ENCODE peak calls at places on chromosomes 2 and 18, in ten cellular contexts. P, G, Z, R, M, S, A, C, I and K are unnamed samples. For H3K4me1, the result is how much of the 10 kb centered on the place peaks cover.

GRCh38 chr2:9207641-9208301 is 1.2 kb downstream of the ASAP2 start:
- DNase-seq in I (no peak), C (no peak), Z (peak), A (no peak), S (no peak), P (peak), G (peak), R (no peak), M (peak), K (no peak)

GRCh38 chr2:9984217-9984739 is 32.8 kb downstream of the GRHL1 start:
- DNase-seq in Z (no peak), S (no peak), R (no peak), A (peak), P (no peak), I (no peak), M (no peak), G (no peak), C (no peak), K (no peak)

GRCh38 chr2:10048501-10049171 is 5.3 kb downstream of the KLF11 start:
- DNase-seq in P (no peak), R (no peak), A (peak), M (peak), G (no peak), C (no peak), Z (peak), S (no peak), I (no peak), K (no peak)

GRCh38 chr18:9068346-9068745 is 34.2 kb upstream of the NDUFV2 start:
- DNase-seq in I (no peak), P (no peak), Z (no peak), S (no peak), C (no peak), A (no peak), R (no peak), M (no peak), G (no peak), K (no peak)

GRCh38 chr2:229562472-229563127 is 151.8 kb downstream of the DNER start:
- DNase-seq in Z (no peak), C (no peak), S (no peak), I (no peak), R (no peak), A (no peak), G (no peak), M (no peak), P (no peak), K (no peak)

GRCh38 chr2:145918951-145919350 is 1399.0 kb upstream of the ZEB2 start:
- DNase-seq in C (no peak), A (no peak), P (no peak), G (no peak), I (no peak), S (no peak), R (no peak), M (no peak), Z (no peak), K (no peak)

GRCh38 chr2:136010126-136010525 is 24.7 kb upstream of the DARS1 start:
- DNase-seq in P (no peak), R (no peak), I (no peak), M (no peak), Z (no peak), A (peak), G (no peak), S (no peak), C (no peak), K (no peak)

GRCh38 chr2:119126650-119127049 is 31.9 kb downstream of the C1QL2 start:
- DNase-seq in R (no peak), M (no peak), I (peak), C (no peak), P (no peak), A (no peak), G (no peak), Z (no peak), S (no peak), K (no peak)

GRCh38 chr2:27306136-27306535 is 2.1 kb downstream of the UCN start:
- DNase-seq in I (no peak), C (no peak), M (no peak), R (no peak), A (no peak), S (no peak), P (no peak), Z (peak), G (no peak), K (no peak)

GRCh38 chr2:77566131-77566530 is 44.0 kb upstream of the LRRTM4 start:
- DNase-seq in A (no peak), R (no peak), S (no peak), I (no peak), Z (no peak), G (no peak), C (no peak), M (no peak), P (no peak), K (no peak)

GRCh38 chr2:39266139-39266805 is 22.5 kb upstream of the CDKL4 start:
- DNase-seq in I (no peak), A (peak), M (no peak), S (no peak), R (no peak), G (no peak), C (no peak), Z (no peak), P (no peak), K (no peak)

GRCh38 chr2:231800493-231801091 is 14.3 kb downstream of the COPS7B start:
- DNase-seq in I (peak), G (no peak), P (no peak), Z (no peak), R (no peak), S (no peak), M (peak), C (no peak), A (peak), K (no peak)

GRCh38 chr2:32977228-32977758 is 30.5 kb downstream of the LTBP1 start:
- DNase-seq in M (peak), A (no peak), G (peak), P (no peak), Z (no peak), R (peak), C (no peak), S (peak), I (peak), K (no peak)

GRCh38 chr2:217988014-217988839 is 14.6 kb downstream of the TNS1 start:
- DNase-seq in G (peak), S (peak), R (peak), M (peak), P (peak), A (peak), Z (peak), C (peak), I (peak), K (no peak)

GRCh38 chr2:40457846-40458245 is 6.0 kb upstream of the SLC8A1 start:
- DNase-seq in P (no peak), A (no peak), Z (no peak), M (no peak), I (no peak), G (no peak), S (no peak), R (no peak), C (no peak), K (no peak)

GRCh38 chr2:206031162-206031784 is 54.7 kb downstream of the INO80D start:
- DNase-seq in I (no peak), S (no peak), G (no peak), M (no peak), R (no peak), C (no peak), Z (no peak), P (no peak), A (peak), K (no peak)

GRCh38 chr2:12719400-12720104 is 2.8 kb downstream of the TRIB2 start:
- DNase-seq in P (no peak), I (no peak), M (no peak), S (no peak), Z (no peak), A (peak), G (no peak), R (no peak), C (no peak), K (no peak)
- H3K4me1 ChIP-seq in P (under half), I (under half), M (under half), S (under half), Z (half or more), A (under half), G (half or more), R (under half), C (under half), K (under half)

DNA sequence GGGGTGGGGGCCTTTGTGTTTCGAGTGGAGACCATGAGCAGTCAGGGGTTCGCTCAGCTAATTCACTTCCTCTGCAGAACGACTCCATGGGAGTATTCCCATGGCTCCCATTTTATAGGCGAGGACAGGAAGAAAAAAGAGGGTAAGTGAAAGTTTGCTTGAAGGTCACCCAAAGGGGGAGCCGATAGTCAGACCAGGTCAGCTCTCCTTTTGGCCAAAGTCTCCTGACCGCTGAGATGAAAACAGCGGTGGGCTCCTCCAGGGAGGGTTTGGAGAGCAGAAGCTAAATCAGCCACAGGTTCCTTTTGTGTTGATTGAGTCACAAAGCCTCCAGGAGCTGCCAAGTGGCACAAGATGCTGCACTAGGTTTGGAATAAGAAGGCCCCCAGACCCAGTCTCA is 34.1 kb upstream of the CTAGE1 start:
- DNase-seq in S (no peak), G (no peak), Z (no peak), M (no peak), C (no peak), I (no peak), P (no peak), R (no peak), A (no peak), K (no peak)
- H3K4me3 ChIP-seq in S (no peak), G (no peak), Z (no peak), M (no peak), C (no peak), I (no peak), P (no peak), R (no peak), A (no peak), K (no peak)

DNA sequence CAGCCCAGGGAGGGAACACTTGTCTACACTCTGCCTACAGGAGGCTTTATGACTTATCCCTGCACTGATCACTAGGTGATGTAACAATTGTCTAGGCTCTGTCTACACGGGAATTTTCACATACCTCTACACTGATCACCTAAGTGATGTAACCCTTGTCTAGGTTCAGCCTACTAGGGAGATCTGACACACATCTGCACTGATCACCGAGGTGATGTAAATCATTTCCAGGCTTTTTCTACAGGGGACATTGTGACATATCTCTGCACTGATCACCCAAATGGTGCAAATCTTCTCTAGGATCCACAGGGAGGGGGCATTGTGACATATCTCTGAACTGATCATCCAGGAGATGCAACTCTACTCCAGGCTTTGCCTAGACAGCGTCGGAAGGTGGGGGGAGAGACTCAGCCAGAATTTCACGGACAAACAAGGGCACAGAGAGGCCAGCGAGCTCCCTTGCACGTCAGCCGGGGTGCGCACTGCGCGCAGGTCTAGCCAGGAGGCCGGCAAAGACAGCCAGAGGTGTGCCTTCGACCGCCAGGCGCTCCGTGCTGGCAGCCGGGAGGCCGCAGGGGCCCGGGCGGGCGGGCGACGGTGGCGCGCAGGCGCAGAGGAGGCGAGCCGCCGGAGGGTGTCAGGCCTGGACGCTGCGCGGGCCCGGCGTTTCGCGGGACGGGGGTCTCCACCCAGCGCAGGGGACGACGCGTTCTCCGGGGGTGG is 46.9 kb upstream of the USP14 start:
- DNase-seq in M (peak), G (no peak), I (peak), A (peak), S (peak), R (peak), P (peak), Z (peak), C (no peak), K (no peak)
- TF ChIP-seq POLR2A in M (no peak), G (no peak), I (no peak), A (no peak), S (no peak), R (peak), P (no peak), Z (no peak), C (no peak), K (no peak)

DNA sequence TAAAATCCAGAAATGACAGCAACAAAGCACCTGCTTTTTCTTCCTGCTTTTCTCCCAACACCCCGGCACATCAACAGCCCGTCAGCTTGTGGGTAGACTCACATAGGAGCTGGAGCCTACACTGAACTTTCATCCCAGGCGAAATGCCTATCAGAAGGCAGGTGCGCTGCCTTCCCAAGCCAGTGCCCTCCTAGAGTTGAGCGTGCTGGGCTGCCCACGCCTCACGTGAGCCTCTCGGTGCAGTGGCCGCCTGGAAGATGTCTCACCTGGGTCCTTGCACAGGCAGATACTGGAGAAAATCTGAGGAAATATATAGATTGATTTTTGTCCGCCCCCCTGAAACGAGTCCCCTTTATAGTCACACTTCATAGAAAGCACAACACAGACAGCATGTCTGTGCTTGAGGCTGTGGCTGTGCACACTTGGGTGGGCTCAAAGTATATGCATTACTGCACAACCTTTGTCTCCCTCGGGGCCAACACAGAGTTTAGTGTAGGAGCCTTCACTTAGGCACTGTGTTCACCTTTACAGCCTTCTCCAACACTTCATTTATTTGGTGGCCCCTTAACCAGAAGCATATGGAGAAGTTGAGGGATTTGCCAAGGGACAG is 112.5 kb downstream of the SMAD7 start:
- DNase-seq in Z (peak), S (no peak), C (no peak), G (no peak), I (no peak), M (no peak), A (no peak), P (no peak), R (no peak), K (no peak)
- H3K4me1 ChIP-seq in Z (half or more), S (under half), C (under half), G (half or more), I (under half), M (under half), A (under half), P (under half), R (under half), K (half or more)

GRCh38 chr2:25250331-25251031 is 82.1 kb upstream of the POMC start:
- DNase-seq in C (no peak), G (no peak), S (no peak), I (no peak), Z (no peak), R (no peak), P (no peak), A (peak), M (no peak), K (no peak)

GRCh38 chr2:25251461-25252273 is 83.3 kb upstream of the POMC start:
- DNase-seq in M (peak), P (peak), I (peak), S (peak), Z (peak), R (peak), A (peak), C (no peak), G (no peak), K (no peak)

GRCh38 chr2:25252291-25253152 is 84.1 kb upstream of the POMC start:
- DNase-seq in P (peak), S (peak), R (peak), C (peak), A (peak), Z (peak), I (peak), M (peak), G (no peak), K (no peak)

GRCh38 chr2:25249785-25250184 is 81.4 kb upstream of the POMC start:
- DNase-seq in Z (no peak), I (no peak), G (no peak), A (no peak), S (no peak), M (no peak), P (no peak), C (no peak), R (no peak), K (no peak)

GRCh38 chr2:25251032-25251460 is 82.7 kb upstream of the POMC start:
- DNase-seq in M (no peak), I (peak), S (no peak), C (no peak), R (no peak), P (no peak), A (no peak), G (no peak), Z (no peak), K (no peak)
- H3K4me3 ChIP-seq in M (no peak), I (peak), S (peak), C (no peak), R (peak), P (peak), A (no peak), G (peak), Z (peak), K (peak)

DNA sequence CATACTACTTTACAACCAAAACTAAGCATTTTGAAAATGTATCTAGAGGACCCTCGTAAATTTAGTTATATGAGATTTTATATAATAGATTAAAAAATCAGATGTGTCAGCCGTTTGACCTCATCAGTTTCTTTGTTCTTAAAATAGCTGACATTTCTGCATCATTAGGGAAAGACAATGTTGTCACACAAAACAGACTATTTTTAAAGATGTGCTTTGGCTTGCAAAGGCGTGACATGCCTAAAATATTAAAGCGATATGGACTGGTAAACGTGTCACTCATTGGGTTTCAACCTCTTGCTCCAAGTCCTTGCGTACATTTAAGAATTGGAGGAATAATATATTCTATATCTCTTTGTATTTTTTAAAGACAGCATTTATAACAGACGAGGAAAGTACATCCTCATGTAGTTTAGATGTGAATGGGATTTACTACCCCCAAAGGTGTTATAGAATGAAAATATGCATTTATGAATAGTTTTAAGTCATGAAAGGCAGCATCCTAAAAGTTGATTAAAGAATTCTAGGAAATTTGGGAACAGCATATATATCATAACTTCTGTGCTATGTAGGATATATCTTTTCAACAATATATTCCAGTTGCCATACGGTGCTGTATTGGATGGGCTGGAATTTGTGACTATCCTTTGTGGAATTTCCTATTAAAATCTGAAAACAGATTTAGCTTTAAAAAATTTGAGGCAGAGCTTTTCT is 3.8 kb downstream of the MYL12A start:
- DNase-seq in I (no peak), R (no peak), Z (no peak), P (no peak), A (no peak), M (no peak), G (no peak), C (no peak), S (no peak), K (no peak)
- TF ChIP-seq POLR2A in I (no peak), R (no peak), Z (no peak), P (no peak), A (no peak), M (no peak), G (no peak), C (no peak), S (peak), K (no peak)

GRCh38 chr2:161844845-161845244 is 220.6 kb downstream of the SLC4A10 start:
- DNase-seq in S (no peak), P (no peak), C (no peak), I (no peak), R (no peak), G (no peak), A (no peak), Z (no peak), M (no peak), K (no peak)
- H3K4me1 ChIP-seq in S (under half), P (under half), C (under half), I (under half), R (under half), G (under half), A (under half), Z (under half), M (under half), K (under half)

GRCh38 chr2:73215254-73215653 is 1.2 kb downstream of the SMYD5 start:
- DNase-seq in G (no peak), P (no peak), A (no peak), C (no peak), S (no peak), R (no peak), Z (no peak), I (no peak), M (no peak), K (no peak)
- H3K4me3 ChIP-seq in G (peak), P (no peak), A (no peak), C (no peak), S (peak), R (no peak), Z (no peak), I (no peak), M (no peak), K (no peak)

GRCh38 chr2:232973336-232973735 is 39.7 kb downstream of the NGEF start:
- DNase-seq in A (no peak), Z (peak), S (no peak), R (no peak), P (no peak), C (no peak), I (no peak), M (no peak), G (peak), K (no peak)

GRCh38 chr2:232966122-232966521 is 46.9 kb downstream of the NGEF start:
- DNase-seq in P (no peak), M (no peak), Z (no peak), S (no peak), I (no peak), R (no peak), G (no peak), A (no peak), C (no peak), K (no peak)

GRCh38 chr2:232974431-232974830 is 38.6 kb downstream of the NGEF start:
- DNase-seq in I (no peak), A (no peak), S (no peak), M (no peak), P (no peak), C (no peak), G (peak), Z (no peak), R (no peak), K (no peak)

GRCh38 chr2:232973796-232974195 is 39.3 kb downstream of the NGEF start:
- DNase-seq in I (no peak), G (peak), S (no peak), Z (no peak), C (no peak), A (no peak), M (no peak), P (no peak), R (no peak), K (no peak)

DNA sequence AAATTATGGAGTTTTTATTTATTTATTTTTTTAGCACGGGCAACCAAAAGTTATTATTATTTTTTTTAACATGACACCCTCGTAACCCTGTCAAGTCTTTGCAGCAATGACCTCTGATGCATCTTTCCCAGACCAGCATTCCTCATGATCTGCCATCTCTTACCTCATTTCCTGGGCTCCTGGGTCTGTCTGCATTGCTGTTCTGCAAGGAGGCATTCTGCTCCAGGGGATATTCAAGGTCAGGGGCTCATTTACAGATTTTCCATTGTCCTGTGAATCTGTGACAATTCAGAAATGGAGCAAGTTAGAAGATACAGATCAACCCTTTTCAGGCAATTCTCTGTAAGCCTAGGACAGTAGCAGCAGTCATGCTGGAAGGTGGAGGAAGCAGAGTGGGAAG is 43.0 kb downstream of the NGEF start:
- DNase-seq in I (no peak), R (no peak), Z (no peak), A (no peak), P (no peak), M (no peak), S (no peak), C (no peak), G (no peak), K (no peak)
- TF ChIP-seq POLR2A in I (no peak), R (no peak), Z (no peak), A (no peak), P (no peak), M (no peak), S (no peak), C (no peak), G (no peak), K (no peak)